ENCODE peak calls at places on chromosome 17, in eight cellular contexts. Y is IMR-90, G is WTC11, Z is A549, O is HepG2, L is SK-N-SH, M is GM12878, D is K562. V is an unnamed sample.

GRCh38 chr17:41695954-41696720 is 7.5 kb downstream of the EIF1 start:
- DNase-seq in L (peak), Y (peak), G (peak), M (no peak), O (peak), Z (peak), D (peak), V (no peak)

GRCh38 chr17:68981288-68981687 is 26.1 kb upstream of the ABCA8 start:
- DNase-seq in O (peak), Y (peak), D (no peak), M (peak), Z (no peak), G (no peak), L (no peak), V (no peak)

GRCh38 chr17:64679710-64680216 is 17.7 kb upstream of the SMURF2 start:
- DNase-seq in O (peak), Z (peak), L (no peak), G (no peak), M (no peak), D (no peak), Y (peak), V (no peak)

GRCh38 chr17:66713533-66714042 is 121.3 kb upstream of the CACNG5 start:
- DNase-seq in Y (no peak), D (no peak), L (no peak), Z (peak), G (no peak), O (no peak), M (peak), V (no peak)

GRCh38 chr17:40311575-40311974 is 2.6 kb downstream of the RARA start:
- DNase-seq in L (no peak), O (no peak), M (no peak), Y (no peak), D (no peak), G (peak), Z (no peak), V (no peak)

GRCh38 chr17:37813753-37814152 is 68.9 kb upstream of the HNF1B start:
- DNase-seq in O (no peak), G (no peak), M (no peak), D (no peak), L (no peak), Z (peak), Y (peak), V (no peak)

GRCh38 chr17:51365090-51365489 is 104.7 kb downstream of the UTP18 start:
- DNase-seq in L (no peak), Y (no peak), G (no peak), O (no peak), M (no peak), Z (peak), D (no peak), V (no peak)

GRCh38 chr17:50549256-50549941 is 2.4 kb downstream of the SPATA20 start:
- DNase-seq in M (no peak), O (no peak), G (no peak), D (no peak), Y (no peak), L (no peak), Z (no peak), V (no peak)

GRCh38 chr17:41101586-41102259 is at the start of gene KRTAP4-16:
- DNase-seq in O (no peak), D (no peak), Z (no peak), L (no peak), G (no peak), Y (no peak), M (no peak), V (no peak)

GRCh38 chr17:17114592-17115225 is 72.5 kb downstream of the MPRIP start:
- DNase-seq in G (no peak), M (no peak), Y (no peak), O (no peak), L (no peak), D (no peak), Z (no peak), V (no peak)

GRCh38 chr17:18262111-18262510 is 1.6 kb downstream of the MIEF2 start:
- DNase-seq in L (no peak), O (no peak), M (no peak), G (no peak), Y (no peak), Z (no peak), D (no peak), V (no peak)

GRCh38 chr17:71405101-71405500 is 715.7 kb upstream of the SOX9 start:
- DNase-seq in G (no peak), Y (no peak), Z (peak), L (no peak), O (no peak), M (no peak), D (no peak), V (no peak)

GRCh38 chr17:14474591-14474990 is 173.7 kb downstream of the HS3ST3B1 start:
- DNase-seq in Y (no peak), O (no peak), D (no peak), G (no peak), Z (peak), L (no peak), M (no peak), V (no peak)

GRCh38 chr17:10398352-10398751 is 23.4 kb downstream of the MYH8 start:
- DNase-seq in M (no peak), O (no peak), Y (no peak), L (no peak), Z (no peak), G (peak), D (no peak), V (peak)

GRCh38 chr17:19003966-19004600 is 481 bp downstream of the FAM83G start:
- DNase-seq in G (peak), Y (peak), O (peak), L (peak), M (no peak), D (peak), Z (peak), V (no peak)

GRCh38 chr17:57866723-57867122 is 16.9 kb upstream of the MRPS23 start:
- DNase-seq in M (no peak), O (no peak), D (no peak), Z (no peak), Y (no peak), G (no peak), L (no peak), V (no peak)

GRCh38 chr17:68972119-68972704 is 17.0 kb upstream of the ABCA8 start:
- DNase-seq in M (no peak), Y (peak), D (no peak), L (peak), O (peak), G (no peak), Z (peak), V (no peak)

GRCh38 chr17:51251010-51251409 is 8.8 kb downstream of the MBTD1 start:
- DNase-seq in Z (no peak), L (no peak), O (no peak), G (no peak), M (no peak), D (no peak), Y (peak), V (no peak)

GRCh38 chr17:2852211-2852610 is 56.0 kb downstream of the RAP1GAP2 start:
- DNase-seq in G (no peak), Z (no peak), O (no peak), Y (no peak), L (peak), M (no peak), D (no peak), V (no peak)

GRCh38 chr17:38464251-38464722 is 36.0 kb downstream of the ARHGAP23 start:
- DNase-seq in Z (peak), G (no peak), Y (no peak), M (no peak), D (no peak), O (no peak), L (peak), V (no peak)

GRCh38 chr17:76147211-76148014 is 6.4 kb upstream of the FOXJ1 start:
- DNase-seq in D (no peak), L (peak), M (no peak), O (peak), Z (no peak), G (no peak), Y (peak), V (no peak)

GRCh38 chr17:46851029-46851741 is at the start of gene WNT9B:
- DNase-seq in Z (peak), M (no peak), O (peak), L (peak), Y (no peak), G (peak), D (peak), V (peak)

GRCh38 chr17:44829558-44830358 is at the start of gene GJC1:
- DNase-seq in M (no peak), L (peak), O (no peak), D (peak), Y (no peak), Z (peak), G (peak), V (peak)

GRCh38 chr17:44362964-44363612 is 565 bp downstream of the FAM171A2 start:
- DNase-seq in Y (no peak), G (no peak), O (no peak), L (peak), D (peak), M (no peak), Z (no peak), V (no peak)

GRCh38 chr17:6853764-6854442 is 22.4 kb upstream of the TEKT1 start:
- DNase-seq in L (no peak), Z (peak), D (no peak), Y (no peak), M (no peak), G (peak), O (peak), V (peak)
- TF ChIP-seq USF2 in L (no peak), Z (no peak), D (no peak), Y (no peak), M (no peak), G (no peak), O (no peak), V (no peak)

DNA sequence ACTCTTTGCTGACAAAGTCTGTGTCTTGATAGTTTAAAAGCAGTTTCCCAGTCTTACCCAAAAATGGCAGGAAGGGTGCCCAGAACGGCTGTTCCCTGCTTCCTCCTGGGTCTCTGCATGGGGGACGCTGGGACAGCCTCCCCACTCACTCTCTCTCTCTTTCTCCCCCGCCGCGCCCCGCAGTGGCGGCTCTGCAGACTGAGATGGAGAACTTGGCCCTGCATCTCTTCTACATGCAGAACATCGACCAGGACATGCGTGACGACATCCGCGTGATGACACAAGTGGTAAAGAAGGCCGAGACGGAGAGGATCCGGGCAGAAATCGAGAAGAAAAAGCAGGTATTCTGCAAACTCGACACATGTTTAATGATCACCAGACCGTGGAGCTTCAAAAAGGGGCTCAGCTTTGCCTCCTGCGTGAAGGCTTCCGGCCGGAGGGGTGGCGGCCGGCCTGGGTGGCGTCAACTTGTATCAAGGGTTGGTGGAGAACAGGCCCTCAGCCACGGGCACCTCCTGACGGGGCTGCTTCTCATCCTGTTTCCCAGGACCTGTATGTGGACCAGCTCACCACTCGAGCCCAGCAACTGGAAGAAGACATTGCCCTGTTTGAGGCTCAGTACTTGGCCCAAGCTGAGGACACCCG is 22.0 kb downstream of the CCDC40 start:
- DNase-seq in L (no peak), M (no peak), G (no peak), D (no peak), O (no peak), Y (no peak), Z (no peak), V (no peak)
- TF ChIP-seq USF2 in L (no peak), M (no peak), G (no peak), D (no peak), O (no peak), Y (no peak), Z (no peak), V (no peak)

DNA sequence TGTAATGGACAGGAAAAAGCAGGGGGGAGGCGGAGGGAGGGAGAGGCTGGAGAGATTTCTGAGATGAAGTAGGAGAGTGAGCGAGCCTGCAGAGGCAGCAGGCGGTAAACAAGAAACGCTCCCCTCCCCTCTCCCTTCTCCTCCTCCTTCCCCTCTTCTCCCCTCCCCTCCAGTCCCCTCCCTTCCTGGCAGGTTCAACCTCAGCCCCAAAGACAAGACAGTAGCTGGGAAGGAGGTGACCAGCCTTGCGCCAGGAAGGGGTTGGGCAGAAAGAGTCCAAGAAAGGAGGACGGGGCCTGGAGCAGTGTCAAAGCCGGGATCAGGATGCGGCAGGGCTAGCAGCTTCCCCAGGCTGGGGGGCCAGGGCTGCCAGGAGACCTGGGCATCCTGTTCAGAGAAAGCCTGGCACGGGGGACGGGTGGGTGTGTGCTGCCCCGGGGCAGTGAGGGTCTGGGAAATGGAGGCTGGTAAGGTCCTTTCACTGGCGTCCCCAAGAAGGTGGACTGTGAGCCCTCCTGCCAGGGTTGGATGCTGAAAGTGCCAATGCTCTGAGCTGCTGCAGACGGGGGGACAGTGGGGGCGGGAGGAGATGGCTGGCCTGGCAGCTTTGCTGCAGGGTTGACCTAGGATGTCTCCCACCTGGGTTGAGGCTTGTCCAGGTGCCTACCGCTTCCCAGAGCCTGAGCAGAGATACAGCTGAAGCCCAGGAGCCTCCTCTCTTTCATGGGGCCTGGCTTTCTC is 261.6 kb upstream of the TNRC6C start:
- DNase-seq in M (no peak), Z (no peak), G (no peak), D (no peak), L (peak), Y (no peak), O (no peak), V (peak)
- TF ChIP-seq USF2 in M (no peak), Z (no peak), G (no peak), D (no peak), L (no peak), Y (no peak), O (no peak), V (no peak)

GRCh38 chr17:12388206-12388605 is 277.5 kb upstream of the MYOCD start:
- DNase-seq in Z (peak), M (no peak), G (no peak), Y (peak), D (no peak), L (no peak), O (no peak), V (no peak)
- TF ChIP-seq USF2 in Z (no peak), M (no peak), G (no peak), Y (no peak), D (no peak), L (no peak), O (no peak), V (no peak)

GRCh38 chr17:15660077-15660476 is 24.0 kb downstream of the TRIM16 start:
- DNase-seq in G (no peak), Y (no peak), D (no peak), O (no peak), M (no peak), L (no peak), Z (no peak), V (no peak)

GRCh38 chr17:15662726-15663125 is 21.4 kb downstream of the TRIM16 start:
- DNase-seq in Z (no peak), Y (no peak), D (no peak), O (no peak), M (no peak), L (no peak), G (no peak), V (no peak)

GRCh38 chr17:15657868-15658775 is 26.0 kb downstream of the TRIM16 start:
- DNase-seq in O (no peak), M (no peak), Y (no peak), L (no peak), Z (no peak), D (no peak), G (no peak), V (no peak)

GRCh38 chr17:15659236-15659635 is 24.9 kb downstream of the TRIM16 start:
- DNase-seq in M (no peak), G (no peak), O (no peak), L (no peak), Z (no peak), Y (no peak), D (no peak), V (no peak)

DNA sequence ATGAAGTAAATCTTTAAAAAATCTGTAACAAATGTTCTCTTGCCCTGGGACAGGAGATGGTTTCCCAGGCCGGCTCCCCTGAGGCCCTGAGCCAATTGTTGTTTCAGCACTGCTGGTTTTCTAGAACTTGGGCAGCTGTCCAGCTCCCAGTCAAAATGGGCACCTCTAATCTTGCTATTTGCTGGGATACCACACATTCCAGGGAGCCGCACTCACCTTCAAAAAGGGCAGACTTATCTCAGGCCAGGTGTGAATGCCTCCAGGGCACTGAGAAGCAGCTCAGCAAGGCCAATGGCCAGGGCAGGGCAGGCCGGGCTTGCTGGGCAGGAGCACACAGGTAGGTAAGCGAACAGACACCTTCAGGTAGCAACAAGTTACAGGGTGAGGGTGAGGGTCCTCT is 24.4 kb downstream of the TRIM16 start:
- DNase-seq in L (no peak), M (no peak), O (no peak), Y (no peak), D (no peak), G (no peak), Z (no peak), V (no peak)
- TF ChIP-seq USF2 in L (no peak), M (no peak), O (no peak), Y (no peak), D (no peak), G (no peak), Z (no peak), V (no peak)

DNA sequence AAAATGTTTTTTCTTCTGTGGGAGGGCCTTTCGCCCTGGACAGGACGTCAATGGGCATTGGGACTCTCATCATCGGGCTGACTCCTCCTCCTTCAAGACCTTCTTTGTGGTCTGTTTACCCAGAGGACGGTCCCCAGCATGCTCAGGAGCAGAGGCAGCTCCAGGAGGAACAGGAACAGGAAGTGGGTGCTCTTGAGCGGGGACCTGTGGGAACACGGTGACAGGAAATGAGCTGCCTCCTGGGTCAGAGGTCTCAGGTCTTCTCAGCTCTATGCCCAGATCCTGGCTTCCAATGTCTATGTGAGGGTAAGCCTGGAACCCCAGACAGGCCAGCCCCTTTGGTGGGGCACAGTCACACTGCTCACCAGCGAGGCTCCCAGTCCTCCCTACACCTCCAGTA is 12.2 kb downstream of the CD300LD start:
- DNase-seq in D (no peak), Z (no peak), G (no peak), L (no peak), M (no peak), O (no peak), Y (no peak), V (no peak)
- TF ChIP-seq USF2 in D (no peak), Z (no peak), G (no peak), L (no peak), M (no peak), O (no peak), Y (no peak), V (no peak)

DNA sequence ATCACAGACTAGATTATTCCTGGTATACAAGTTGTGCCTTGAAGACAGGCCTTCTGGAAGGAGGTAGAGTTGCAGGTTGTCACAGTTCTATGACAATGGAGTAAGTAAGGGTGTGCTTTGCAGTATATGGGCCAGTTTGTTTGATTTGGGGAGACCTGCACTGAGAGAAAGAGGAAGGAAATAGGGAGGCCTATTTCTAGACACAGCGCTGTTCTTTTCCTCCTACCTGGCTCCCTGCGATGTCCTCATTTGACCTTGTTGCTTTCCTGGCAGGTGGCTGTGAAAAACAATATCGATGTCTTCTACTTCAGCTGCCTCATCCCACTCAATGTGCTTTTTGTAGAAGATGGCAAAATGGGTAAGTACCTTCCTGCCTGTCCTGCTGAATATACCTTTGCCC is 22.5 kb upstream of the RASL10B start:
- DNase-seq in Y (no peak), G (no peak), M (peak), O (no peak), L (no peak), D (no peak), Z (no peak), V (no peak)
- TF ChIP-seq USF2 in Y (no peak), G (no peak), M (no peak), O (no peak), L (no peak), D (no peak), Z (no peak), V (no peak)

GRCh38 chr17:16107165-16107770 is 107.6 kb downstream of the TTC19 start:
- DNase-seq in O (no peak), M (no peak), D (no peak), Z (no peak), G (no peak), Y (no peak), L (no peak), V (no peak)

GRCh38 chr17:16108858-16109257 is 106.5 kb downstream of the NCOR1 start:
- DNase-seq in Z (no peak), Y (no peak), D (no peak), G (no peak), L (no peak), M (no peak), O (no peak), V (no peak)

GRCh38 chr17:16104189-16104588 is 104.6 kb downstream of the TTC19 start:
- DNase-seq in M (no peak), Z (no peak), L (no peak), D (no peak), Y (no peak), G (no peak), O (no peak), V (no peak)

GRCh38 chr17:16108386-16108785 is 106.9 kb downstream of the NCOR1 start:
- DNase-seq in L (no peak), D (no peak), Z (no peak), O (no peak), Y (no peak), G (no peak), M (no peak), V (no peak)

GRCh38 chr17:16106161-16106891 is 106.7 kb downstream of the TTC19 start:
- DNase-seq in O (peak), M (no peak), G (no peak), L (no peak), Y (peak), D (no peak), Z (no peak), V (no peak)
- TF ChIP-seq USF2 in O (no peak), M (no peak), G (no peak), L (no peak), Y (peak), D (peak), Z (no peak), V (no peak)

V was measured in H1.